ENCODE peak calls at places on chromosomes 12 and 14, in six cellular contexts. A is stomach, L is T-helper 2 cell, Q is SHP77, J is AG04450, D is NAMALWA. O is an unnamed sample.

GRCh38 chr14:104513641-104514046 is 65.9 kb upstream of the C14orf180 start:
- DNase-seq in A (peak; percentile 9), J (no peak), L (no peak), Q (no peak), D (no peak), O (no peak)

GRCh38 chr12:6540181-6540877 is 6.0 kb downstream of the GAPDH start:
- DNase-seq in L (peak; percentile 62), D (peak; percentile 40), Q (peak; percentile 45), A (peak; percentile 78), J (peak; percentile 75), O (peak; percentile 87)

GRCh38 chr14:21300892-21301291 is 21.0 kb downstream of the RPGRIP1 start:
- DNase-seq in L (peak; percentile 20), D (peak; percentile 76), A (peak; percentile 29), Q (peak; percentile 14), J (no peak), O (no peak)

GRCh38 chr14:24339284-24340151 is at the start of gene RIPK3:
- DNase-seq in D (peak; percentile 45), A (peak; percentile 80), J (no peak), L (peak; percentile 74), Q (no peak), O (peak; percentile 78)

GRCh38 chr14:61477845-61478438 is 156.6 kb downstream of the PRKCH start:
- DNase-seq in L (peak; percentile 70), A (peak; percentile 89), D (peak; percentile 58), J (no peak), Q (peak; percentile 21), O (peak; percentile 72)

GRCh38 chr12:1369942-1370620 is 224.3 kb downstream of the FBXL14 start:
- DNase-seq in D (no peak), Q (no peak), A (no peak), L (no peak), J (no peak), O (no peak)

GRCh38 chr12:14607561-14607960 is 39.9 kb upstream of the PLBD1 start:
- DNase-seq in D (no peak), J (no peak), Q (no peak), L (no peak), A (no peak), O (no peak)

GRCh38 chr14:106141242-106142220 is 615.1 kb downstream of the TMEM121 start:
- DNase-seq in L (peak; percentile 62), J (no peak), D (peak; percentile 78), A (no peak), Q (no peak), O (no peak)

GRCh38 chr12:30463636-30464035 is 232.0 kb downstream of the IPO8 start:
- DNase-seq in Q (no peak), D (no peak), A (no peak), J (no peak), L (no peak), O (no peak)

GRCh38 chr14:105207460-105207901 is 26.4 kb upstream of the NUDT14 start:
- DNase-seq in L (no peak), D (no peak), J (no peak), A (no peak), Q (no peak), O (no peak)

GRCh38 chr12:19771858-19772257 is 332.6 kb downstream of the AEBP2 start:
- DNase-seq in Q (no peak), J (peak; percentile 36), D (no peak), A (no peak), L (no peak), O (no peak)

GRCh38 chr12:116582610-116583009 is 23.4 kb downstream of the MAP1LC3B2 start:
- DNase-seq in Q (no peak), A (no peak), L (no peak), D (no peak), J (no peak), O (peak; percentile 48)

GRCh38 chr14:100328495-100329163 is 5.5 kb downstream of the SLC25A47 start:
- DNase-seq in Q (no peak), D (no peak), J (no peak), A (no peak), L (no peak), O (no peak)

GRCh38 chr14:22375321-22375930 is 213.6 kb downstream of the DAD1 start:
- DNase-seq in J (peak; percentile 39), L (no peak), A (no peak), Q (peak; percentile 84), D (peak; percentile 76), O (no peak)

GRCh38 chr12:108570743-108571603 is 8.6 kb downstream of the ISCU start:
- DNase-seq in A (no peak), Q (peak; percentile 29), J (no peak), L (peak; percentile 63), D (peak; percentile 61), O (no peak)

GRCh38 chr14:22561366-22561660 is 27.7 kb downstream of the DAD1 start:
- DNase-seq in Q (no peak), L (no peak), D (no peak), A (no peak), J (no peak), O (no peak)

GRCh38 chr14:64474041-64474440 is 8.7 kb downstream of the AKAP5 start:
- DNase-seq in Q (no peak), D (no peak), A (no peak), J (no peak), L (no peak), O (no peak)

GRCh38 chr12:46475972-46476645 is 103.5 kb upstream of the SLC38A2 start:
- DNase-seq in Q (no peak), D (no peak), L (no peak), J (no peak), A (no peak), O (no peak)

GRCh38 chr12:110039085-110039807 is 9.1 kb downstream of the C12orf76 start:
- DNase-seq in A (peak; percentile 43), D (no peak), J (peak; percentile 95), L (peak; percentile 78), Q (no peak), O (peak; percentile 66)

GRCh38 chr12:54300732-54301427 is at the start of gene NFE2:
- DNase-seq in J (peak; percentile 51), Q (peak; percentile 14), D (no peak), L (no peak), A (peak; percentile 66), O (peak; percentile 71)

GRCh38 chr14:64845878-64846277 is 33.8 kb downstream of the SPTB start:
- DNase-seq in Q (no peak), L (no peak), A (no peak), D (no peak), J (peak; percentile 36), O (no peak)

GRCh38 chr12:116319316-116319715 is 41.8 kb upstream of the MED13L start:
- DNase-seq in A (no peak), Q (no peak), D (no peak), J (no peak), L (no peak), O (no peak)

GRCh38 chr12:25377475-25378179 is 126.9 kb upstream of the KRAS start:
- DNase-seq in Q (no peak), A (no peak), D (no peak), L (peak; percentile 90), J (peak; percentile 63), O (no peak)

GRCh38 chr14:95102678-95103039 is 54.7 kb downstream of the DICER1 start:
- DNase-seq in D (no peak), A (no peak), L (no peak), Q (no peak), J (no peak), O (no peak)

GRCh38 chr14:73755434-73756014 is 41.3 kb upstream of the PNMA1 start:
- DNase-seq in L (no peak), D (no peak), A (peak; percentile 55), Q (no peak), J (no peak), O (no peak)

GRCh38 chr12:22396253-22396652 is 61.7 kb upstream of the ST8SIA1 start:
- DNase-seq in Q (no peak), L (peak; percentile 61), A (no peak), J (no peak), D (no peak), O (no peak)

GRCh38 chr12:6046511-6047180 is 77.8 kb downstream of the VWF start:
- DNase-seq in J (no peak), A (no peak), Q (no peak), D (no peak), L (no peak), O (no peak)